ENCODE peak calls at places on chromosomes 6 and 20, in eight cellular contexts. G, D, K, M, A, V, E and Q are unnamed samples.

GRCh38 chr6:19438566-19439353 is 398.4 kb upstream of the ID4 start:
- DNase-seq in G (no peak), D (peak), K (no peak), M (no peak), A (no peak), V (no peak), E (no peak), Q (no peak)

GRCh38 chr6:159880412-159880811 is 10.4 kb upstream of the MAS1 start:
- DNase-seq in G (no peak), D (no peak), K (no peak), M (no peak), A (no peak), V (no peak), E (no peak), Q (no peak)

GRCh38 chr6:148407372-148407771 is 64.7 kb downstream of the SASH1 start:
- DNase-seq in G (no peak), D (peak), K (peak), M (no peak), A (no peak), V (no peak), E (no peak), Q (no peak)

GRCh38 chr20:1072258-1072657 is 46.1 kb upstream of the PSMF1 start:
- DNase-seq in G (no peak), D (no peak), K (no peak), M (no peak), A (no peak), V (no peak), E (no peak), Q (no peak)

GRCh38 chr6:29755295-29755871 is 32.1 kb downstream of the HLA-F start:
- DNase-seq in G (no peak), D (no peak), K (no peak), M (no peak), A (no peak), V (no peak), E (no peak), Q (no peak)

GRCh38 chr6:120735641-120736040 is 598.6 kb downstream of the TBC1D32 start:
- DNase-seq in G (no peak), D (peak), K (no peak), M (no peak), A (no peak), V (no peak), E (no peak), Q (no peak)

GRCh38 chr6:41599015-41599835 is 39.0 kb upstream of the MDFI start:
- DNase-seq in G (no peak), D (no peak), K (no peak), M (no peak), A (no peak), V (no peak), E (peak), Q (no peak)

GRCh38 chr6:2560140-2560818 is 190.4 kb downstream of the MYLK4 start:
- DNase-seq in G (no peak), D (no peak), K (no peak), M (no peak), A (no peak), V (no peak), E (no peak), Q (no peak)

GRCh38 chr6:162056745-162057144 is 670.8 kb downstream of the PRKN start:
- DNase-seq in G (peak), D (peak), K (no peak), M (no peak), A (no peak), V (no peak), E (no peak), Q (no peak)

GRCh38 chr6:119166024-119166782 is 87.7 kb upstream of the FAM184A start:
- DNase-seq in G (no peak), D (no peak), K (no peak), M (no peak), A (no peak), V (no peak), E (no peak), Q (no peak)

GRCh38 chr6:112163295-112164257 is 76.2 kb downstream of the FAM229B start:
- DNase-seq in G (peak), D (peak), K (peak), M (peak), A (peak), V (peak), E (peak), Q (peak)

GRCh38 chr6:149060985-149061760 is 256.3 kb upstream of the TAB2 start:
- DNase-seq in G (peak), D (peak), K (no peak), M (no peak), A (no peak), V (peak), E (no peak), Q (no peak)

GRCh38 chr20:43448748-43449535 is 8.8 kb upstream of the SRSF6 start:
- DNase-seq in G (peak), D (peak), K (no peak), M (peak), A (peak), V (peak), E (no peak), Q (peak)

GRCh38 chr20:22630698-22631097 is 46.3 kb upstream of the FOXA2 start:
- DNase-seq in G (peak), D (no peak), K (no peak), M (no peak), A (no peak), V (no peak), E (no peak), Q (no peak)

GRCh38 chr6:117840541-117840983 is 66.5 kb upstream of the SLC35F1 start:
- DNase-seq in G (no peak), D (peak), K (no peak), M (peak), A (peak), V (no peak), E (no peak), Q (peak)

GRCh38 chr6:79233611-79234149 is 802 bp downstream of the HMGN3 start:
- DNase-seq in G (peak), D (peak), K (peak), M (peak), A (peak), V (peak), E (peak), Q (peak)
- TF ChIP-seq CTCF in G (peak), D (peak), K (no peak), M (peak), A (peak), V (peak), E (peak), Q (no peak)

GRCh38 chr6:33454009-33454946 is at the start of gene ZBTB9:
- DNase-seq in G (peak), D (peak), K (peak), M (peak), A (peak), V (peak), E (peak), Q (peak)
- TF ChIP-seq CTCF in G (no peak), D (no peak), K (no peak), M (no peak), A (no peak), V (no peak), E (no peak), Q (no peak)

GRCh38 chr6:103797738-103798137 is 1062.0 kb downstream of the HACE1 start:
- DNase-seq in G (no peak), D (peak), K (no peak), M (peak), A (no peak), V (no peak), E (no peak), Q (no peak)
- TF ChIP-seq CTCF in G (peak), D (peak), K (no peak), M (peak), A (peak), V (no peak), E (no peak), Q (peak)

DNA sequence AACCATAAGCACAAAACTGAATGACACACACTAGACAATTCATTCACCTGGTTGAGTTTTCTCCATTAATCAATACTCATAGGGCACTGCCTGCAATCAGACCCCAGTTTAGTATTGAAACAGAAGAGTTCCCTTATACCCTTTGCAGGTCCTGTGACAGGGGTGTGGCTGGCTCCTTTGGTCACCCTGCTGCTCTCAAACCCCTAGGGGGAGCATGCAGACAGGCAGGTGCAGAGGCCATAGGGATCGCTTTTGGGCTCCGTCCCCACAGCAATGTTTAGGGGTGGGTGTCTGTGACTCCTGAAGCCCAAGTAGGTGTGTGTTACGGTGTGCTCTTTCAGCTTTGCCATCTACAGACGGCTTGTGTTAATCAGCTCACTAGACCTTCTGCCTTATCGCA is 210.4 kb downstream of the CENPW start:
- DNase-seq in G (no peak), D (no peak), K (no peak), M (no peak), A (no peak), V (no peak), E (no peak), Q (no peak)
- TF ChIP-seq CTCF in G (no peak), D (no peak), K (no peak), M (no peak), A (no peak), V (no peak), E (no peak), Q (peak)

GRCh38 chr6:57172136-57173055 is at the start of gene BAG2:
- DNase-seq in G (peak), D (peak), K (peak), M (peak), A (peak), V (peak), E (peak), Q (peak)
- TF ChIP-seq CTCF in G (no peak), D (peak), K (no peak), M (no peak), A (peak), V (peak), E (peak), Q (no peak)

DNA sequence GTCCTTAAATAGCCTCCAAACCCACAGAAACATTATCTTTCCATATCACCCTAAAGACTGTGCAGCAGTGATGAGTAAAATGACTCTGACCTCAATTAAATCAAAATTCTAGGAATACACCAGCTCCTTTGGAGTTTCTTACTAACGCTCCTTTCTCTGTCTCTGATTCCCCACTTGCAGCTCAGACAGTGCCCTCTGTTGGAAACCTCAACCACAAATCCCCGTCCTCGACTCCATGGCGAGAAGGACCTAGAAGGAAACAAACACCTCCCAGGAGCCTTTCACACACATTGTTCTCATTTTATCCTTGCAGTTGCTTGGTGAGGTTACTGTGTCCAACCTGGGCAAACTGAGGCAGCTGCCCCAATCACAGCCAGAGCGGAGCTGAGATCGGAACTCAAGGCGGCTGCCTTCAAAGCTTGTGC is 17.7 kb upstream of the PARD6B start:
- DNase-seq in G (peak), D (peak), K (no peak), M (no peak), A (no peak), V (no peak), E (peak), Q (no peak)
- TF ChIP-seq CTCF in G (peak), D (peak), K (no peak), M (no peak), A (no peak), V (peak), E (peak), Q (no peak)

GRCh38 chr20:38293490-38294333 is 10.2 kb upstream of the BPI start:
- DNase-seq in G (no peak), D (no peak), K (no peak), M (no peak), A (no peak), V (no peak), E (no peak), Q (no peak)

GRCh38 chr20:38294334-38294592 is 9.7 kb upstream of the BPI start:
- DNase-seq in G (no peak), D (no peak), K (no peak), M (no peak), A (no peak), V (no peak), E (peak), Q (no peak)

GRCh38 chr20:38291961-38292360 is 12.0 kb upstream of the BPI start:
- DNase-seq in G (no peak), D (no peak), K (no peak), M (no peak), A (no peak), V (no peak), E (no peak), Q (no peak)

GRCh38 chr20:38290829-38291581 is 13.0 kb upstream of the BPI start:
- DNase-seq in G (peak), D (peak), K (no peak), M (no peak), A (peak), V (no peak), E (no peak), Q (no peak)

GRCh38 chr20:38291582-38291918 is 12.4 kb upstream of the BPI start:
- DNase-seq in G (no peak), D (no peak), K (no peak), M (no peak), A (no peak), V (no peak), E (no peak), Q (no peak)
- TF ChIP-seq CTCF in G (no peak), D (no peak), K (no peak), M (no peak), A (no peak), V (no peak), E (no peak), Q (no peak)

DNA sequence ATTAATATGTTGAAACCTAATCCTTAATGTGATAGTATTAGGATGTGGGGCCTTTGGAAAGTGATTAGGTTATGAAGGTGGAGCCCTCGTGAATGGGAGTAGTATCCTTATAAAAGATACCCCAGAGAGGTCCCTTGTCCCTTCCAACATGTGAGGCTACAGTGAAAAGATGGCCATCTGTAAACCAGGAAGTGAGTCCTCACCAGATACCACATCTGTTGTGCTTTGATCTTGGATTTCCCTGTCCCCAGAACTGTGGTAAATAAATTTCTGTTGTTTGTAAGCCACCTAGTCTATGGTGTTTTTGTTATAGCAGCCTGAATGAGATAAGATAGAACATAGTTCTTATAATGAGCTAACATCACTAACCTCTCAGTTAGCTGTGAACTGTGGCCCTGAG is 16.6 kb upstream of the CALHM6 start:
- DNase-seq in G (no peak), D (no peak), K (no peak), M (no peak), A (no peak), V (no peak), E (no peak), Q (no peak)
- TF ChIP-seq CTCF in G (no peak), D (no peak), K (no peak), M (no peak), A (no peak), V (no peak), E (no peak), Q (no peak)

GRCh38 chr6:137040393-137040792 is 4.4 kb downstream of the IL20RA start:
- DNase-seq in G (no peak), D (no peak), K (no peak), M (no peak), A (no peak), V (no peak), E (no peak), Q (no peak)
- TF ChIP-seq CTCF in G (no peak), D (peak), K (no peak), M (peak), A (peak), V (no peak), E (no peak), Q (no peak)